ENCODE peak calls at places on chromosomes 11 and 22, in four cellular contexts. One of them, this sample, is unnamed.

GRCh38 chr22:28955817-28956216 is 72.4 kb downstream of the ZNRF3 start:
- DNase-seq in HepG2: no peak
- DNase-seq in GM12878: peak; percentile 60
- DNase-seq in H1: no peak
- DNase-seq in this sample: no peak

GRCh38 chr11:59186130-59186594 is 14.2 kb downstream of the DTX4 start:
- DNase-seq in HepG2: peak; percentile 50
- DNase-seq in GM12878: no peak
- DNase-seq in H1: no peak
- DNase-seq in this sample: peak; percentile 68

GRCh38 chr11:68775951-68776388 is 24.6 kb upstream of the TESMIN start:
- DNase-seq in HepG2: no peak
- DNase-seq in GM12878: no peak
- DNase-seq in H1: no peak
- DNase-seq in this sample: no peak

GRCh38 chr11:28615542-28615941 is 507.4 kb downstream of the METTL15 start:
- DNase-seq in HepG2: no peak
- DNase-seq in GM12878: no peak
- DNase-seq in H1: no peak
- DNase-seq in this sample: no peak

GRCh38 chr11:269146-269890 is 8.9 kb upstream of the NLRP6 start:
- DNase-seq in HepG2: peak; percentile 21
- DNase-seq in GM12878: peak; percentile 99
- DNase-seq in H1: no peak
- DNase-seq in this sample: no peak

GRCh38 chr22:26995222-26995621 is 337.8 kb downstream of the MIAT start:
- DNase-seq in HepG2: no peak
- DNase-seq in GM12878: no peak
- DNase-seq in H1: no peak
- DNase-seq in this sample: no peak

GRCh38 chr11:76705834-76706233 is 35.3 kb upstream of the LRRC32 start:
- DNase-seq in HepG2: no peak
- DNase-seq in GM12878: no peak
- DNase-seq in H1: no peak
- DNase-seq in this sample: no peak

GRCh38 chr11:4808476-4808875 is 4.3 kb upstream of the OR52R1 start:
- DNase-seq in HepG2: no peak
- DNase-seq in GM12878: no peak
- DNase-seq in H1: no peak
- DNase-seq in this sample: no peak

GRCh38 chr11:119842731-119843130 is 113.7 kb upstream of the NECTIN1 start:
- DNase-seq in HepG2: no peak
- DNase-seq in GM12878: no peak
- DNase-seq in H1: no peak
- DNase-seq in this sample: no peak

GRCh38 chr11:105673089-105673488 is 63.2 kb downstream of the GRIA4 start:
- DNase-seq in HepG2: peak; percentile 12
- DNase-seq in GM12878: no peak
- DNase-seq in H1: no peak
- DNase-seq in this sample: no peak

GRCh38 chr22:26579331-26579886 is 10.5 kb downstream of the TPST2 start:
- DNase-seq in HepG2: no peak
- DNase-seq in GM12878: peak; percentile 30
- DNase-seq in H1: no peak
- DNase-seq in this sample: no peak

GRCh38 chr22:20552913-20553401 is 45.5 kb downstream of the MED15 start:
- DNase-seq in HepG2: peak; percentile 84
- DNase-seq in GM12878: no peak
- DNase-seq in H1: no peak
- DNase-seq in this sample: no peak

GRCh38 chr11:18285841-18286240 is 19.8 kb downstream of the SAA1 start:
- DNase-seq in HepG2: no peak
- DNase-seq in GM12878: no peak
- DNase-seq in H1: no peak
- DNase-seq in this sample: no peak

GRCh38 chr11:85098996-85099395 is 528.1 kb downstream of the DLG2 start:
- DNase-seq in HepG2: no peak
- DNase-seq in GM12878: no peak
- DNase-seq in H1: no peak
- DNase-seq in this sample: no peak

GRCh38 chr11:67482275-67482735 is 521 bp upstream of the AIP start:
- DNase-seq in HepG2: no peak
- DNase-seq in GM12878: no peak
- DNase-seq in H1: no peak
- DNase-seq in this sample: no peak

GRCh38 chr22:49064836-49065235 is 762.8 kb downstream of the BRD1 start:
- DNase-seq in HepG2: no peak
- DNase-seq in GM12878: no peak
- DNase-seq in H1: no peak
- DNase-seq in this sample: no peak

GRCh38 chr11:19907839-19908238 is 195.2 kb downstream of the NAV2 start:
- DNase-seq in HepG2: no peak
- DNase-seq in GM12878: no peak
- DNase-seq in H1: no peak
- DNase-seq in this sample: no peak

GRCh38 chr11:125263268-125263790 is 98.8 kb downstream of the PKNOX2 start:
- DNase-seq in HepG2: peak; percentile 69
- DNase-seq in GM12878: no peak
- DNase-seq in H1: peak; percentile 94
- DNase-seq in this sample: peak; percentile 83

GRCh38 chr11:19389787-19390303 is 149.1 kb upstream of the E2F8 start:
- DNase-seq in HepG2: peak; percentile 27
- DNase-seq in GM12878: no peak
- DNase-seq in H1: no peak
- DNase-seq in this sample: no peak

GRCh38 chr11:99973993-99974392 is 713.1 kb upstream of the ARHGAP42 start:
- DNase-seq in HepG2: no peak
- DNase-seq in GM12878: no peak
- DNase-seq in H1: no peak
- DNase-seq in this sample: no peak

GRCh38 chr11:120752668-120753067 is 241.1 kb downstream of the GRIK4 start:
- DNase-seq in HepG2: no peak
- DNase-seq in GM12878: no peak
- DNase-seq in H1: no peak
- DNase-seq in this sample: no peak

GRCh38 chr11:62472063-62472884 is 53.4 kb downstream of the SCGB1A1 start:
- DNase-seq in HepG2: peak; percentile 46
- DNase-seq in GM12878: no peak
- DNase-seq in H1: no peak
- DNase-seq in this sample: peak; percentile 40

GRCh38 chr11:78759067-78759466 is 184.4 kb upstream of the NARS2 start:
- DNase-seq in HepG2: no peak
- DNase-seq in GM12878: no peak
- DNase-seq in H1: no peak
- DNase-seq in this sample: no peak

GRCh38 chr11:125165111-125165663 is 636 bp downstream of the PKNOX2 start:
- DNase-seq in HepG2: no peak
- DNase-seq in GM12878: no peak
- DNase-seq in H1: no peak
- DNase-seq in this sample: peak; percentile 81

GRCh38 chr22:23453277-23453676 is 126.8 kb downstream of the IGLL1 start:
- DNase-seq in HepG2: no peak
- DNase-seq in GM12878: no peak
- DNase-seq in H1: no peak
- DNase-seq in this sample: no peak

GRCh38 chr11:11081786-11082185 is 223.9 kb upstream of the ZBED5 start:
- DNase-seq in HepG2: no peak
- DNase-seq in GM12878: no peak
- DNase-seq in H1: no peak
- DNase-seq in this sample: no peak

GRCh38 chr11:62844154-62844553 is 4.8 kb upstream of the WDR74 start:
- DNase-seq in HepG2: no peak
- DNase-seq in GM12878: no peak
- DNase-seq in H1: no peak
- DNase-seq in this sample: no peak

GRCh38 chr22:26725012-26725676 is 67.8 kb downstream of the MIAT start:
- DNase-seq in HepG2: no peak
- DNase-seq in GM12878: no peak
- DNase-seq in H1: no peak
- DNase-seq in this sample: no peak

GRCh38 chr11:10349806-10350205 is 44.9 kb downstream of the ADM start:
- DNase-seq in HepG2: no peak
- DNase-seq in GM12878: no peak
- DNase-seq in H1: no peak
- DNase-seq in this sample: no peak

GRCh38 chr22:19122752-19123492 is 710 bp upstream of the DGCR2 start:
- DNase-seq in HepG2: no peak
- DNase-seq in GM12878: no peak
- DNase-seq in H1: no peak
- DNase-seq in this sample: peak; percentile 63

GRCh38 chr22:20658433-20659222 is 115.3 kb upstream of the SERPIND1 start:
- DNase-seq in HepG2: no peak
- DNase-seq in GM12878: no peak
- DNase-seq in H1: no peak
- DNase-seq in this sample: no peak

GRCh38 chr11:116732740-116733385 is 39.9 kb downstream of the BUD13 start:
- DNase-seq in HepG2: peak; percentile 43
- DNase-seq in GM12878: peak; percentile 20
- DNase-seq in H1: peak; percentile 62
- DNase-seq in this sample: peak; percentile 86

GRCh38 chr11:120023120-120023519 is 114.8 kb downstream of the TRIM29 start:
- DNase-seq in HepG2: no peak
- DNase-seq in GM12878: no peak
- DNase-seq in H1: no peak
- DNase-seq in this sample: no peak

GRCh38 chr11:126929186-126930085 is 71.1 kb downstream of the KIRREL3 start:
- DNase-seq in HepG2: no peak
- DNase-seq in GM12878: no peak
- DNase-seq in H1: no peak
- DNase-seq in this sample: no peak

GRCh38 chr11:61146413-61146812 is 14.8 kb downstream of the VPS37C start:
- DNase-seq in HepG2: no peak
- DNase-seq in GM12878: no peak
- DNase-seq in H1: no peak
- DNase-seq in this sample: no peak

GRCh38 chr11:61144511-61145179 is 16.6 kb downstream of the VPS37C start:
- DNase-seq in HepG2: no peak
- DNase-seq in GM12878: no peak
- DNase-seq in H1: no peak
- DNase-seq in this sample: no peak

GRCh38 chr11:61148016-61148640 is 13.1 kb downstream of the VPS37C start:
- DNase-seq in HepG2: no peak
- DNase-seq in GM12878: no peak
- DNase-seq in H1: no peak
- DNase-seq in this sample: no peak

GRCh38 chr11:61145228-61146005 is 15.8 kb downstream of the VPS37C start:
- DNase-seq in HepG2: no peak
- DNase-seq in GM12878: no peak
- DNase-seq in H1: no peak
- DNase-seq in this sample: no peak

DNA sequence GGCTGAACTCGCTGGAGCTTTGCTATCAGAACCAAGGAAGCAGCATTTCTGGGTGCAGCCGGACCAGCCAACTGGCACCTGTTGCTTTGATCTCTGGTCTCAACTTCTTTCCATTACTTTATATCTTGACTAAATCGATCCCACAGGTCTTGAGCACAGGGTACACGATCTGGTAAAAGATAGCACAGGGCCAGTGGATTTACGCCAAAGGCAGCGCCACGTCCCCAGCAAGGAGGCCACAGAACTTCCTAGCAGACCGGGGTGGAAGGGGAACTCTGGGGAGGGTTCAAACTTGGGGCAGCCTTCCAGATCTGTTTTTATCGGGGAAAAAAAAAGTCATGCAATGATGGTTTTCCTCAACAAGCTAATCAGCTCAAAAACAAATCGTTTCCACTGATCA is 14.0 kb downstream of the VPS37C start:
- DNase-seq in HepG2: no peak
- DNase-seq in GM12878: no peak
- DNase-seq in H1: no peak
- DNase-seq in this sample: no peak
- TF ChIP-seq TCF12 in HepG2: no peak
- TF ChIP-seq TCF12 in GM12878: no peak
- TF ChIP-seq TCF12 in H1: no peak
- TF ChIP-seq TCF12 in this sample: no peak

GRCh38 chr11:130798801-130799200 is 117.5 kb downstream of the SNX19 start:
- DNase-seq in HepG2: no peak
- DNase-seq in GM12878: no peak
- DNase-seq in H1: no peak
- DNase-seq in this sample: no peak
- TF ChIP-seq TCF12 in HepG2: no peak
- TF ChIP-seq TCF12 in GM12878: no peak
- TF ChIP-seq TCF12 in H1: no peak
- TF ChIP-seq TCF12 in this sample: no peak

GRCh38 chr11:117841582-117842031 is 17.1 kb upstream of the FXYD2 start:
- DNase-seq in HepG2: no peak
- DNase-seq in GM12878: no peak
- DNase-seq in H1: no peak
- DNase-seq in this sample: no peak
- TF ChIP-seq TCF12 in HepG2: no peak
- TF ChIP-seq TCF12 in GM12878: no peak
- TF ChIP-seq TCF12 in H1: no peak
- TF ChIP-seq TCF12 in this sample: no peak

DNA sequence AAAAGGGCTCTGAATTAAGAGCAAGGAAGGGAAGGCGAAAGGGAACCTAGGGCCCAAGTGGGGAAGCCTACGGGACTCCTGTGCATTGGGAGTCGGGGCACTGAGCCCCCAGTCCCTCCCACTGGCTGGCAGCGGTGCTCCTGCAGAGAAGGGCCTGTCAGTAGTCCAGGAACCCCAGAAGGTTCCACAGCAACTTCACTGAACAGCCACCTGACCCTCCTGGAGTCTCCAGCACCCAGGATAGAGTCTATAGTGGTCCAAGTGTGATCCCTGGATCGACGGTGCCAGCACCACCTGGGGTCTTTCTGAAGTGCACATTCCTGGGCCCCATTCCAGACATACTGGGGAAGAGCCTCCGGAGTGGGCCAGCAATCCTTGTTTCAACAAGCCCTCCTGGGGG is 100.0 kb upstream of the B3GAT1 start:
- DNase-seq in HepG2: no peak
- DNase-seq in GM12878: no peak
- DNase-seq in H1: no peak
- DNase-seq in this sample: no peak
- TF ChIP-seq TCF12 in HepG2: no peak
- TF ChIP-seq TCF12 in GM12878: no peak
- TF ChIP-seq TCF12 in H1: no peak
- TF ChIP-seq TCF12 in this sample: no peak

This sample was measured in SK-N-SH.